ENCODE peak calls at places on chromosomes 4 and X, in nine cellular contexts. M is heart left ventricle, H is IMR-90, A is iPS DF 6.9, T is stomach, Z is tibial artery, R is colonic mucosa, Y is PC-3, K is cardiac muscle cell. L is an unnamed sample. For H3K4me1, the result is how much of the 10 kb centered on the place peaks cover.

GRCh38 chrX:136589966-136590365 is 58.0 kb downstream of the VGLL1 start:
- DNase-seq in M (no peak), H (peak), A (no peak), T (no peak), Z (no peak), R (no peak), Y (peak), K (no peak), L (no peak)

GRCh38 chrX:150258463-150259430 is 104.4 kb upstream of the MAMLD1 start:
- DNase-seq in M (no peak), H (peak), A (no peak), T (no peak), Z (no peak), R (no peak), Y (no peak), K (no peak), L (peak)

GRCh38 chrX:132592880-132593279 is 104.0 kb upstream of the MBNL3 start:
- DNase-seq in M (no peak), H (no peak), A (no peak), T (no peak), Z (no peak), R (no peak), Y (no peak), K (peak), L (no peak)

GRCh38 chr4:146342600-146343192 is 128.4 kb downstream of the REELD1 start:
- DNase-seq in M (no peak), H (peak), A (no peak), T (no peak), Z (no peak), R (peak), Y (peak), K (peak), L (no peak)

GRCh38 chr4:89110986-89111832 is at the start of gene TIGD2:
- DNase-seq in M (peak), H (peak), A (peak), T (peak), Z (peak), R (peak), Y (peak), K (peak), L (peak)

GRCh38 chr4:87211249-87211952 is 9.0 kb downstream of the KLHL8 start:
- DNase-seq in M (no peak), H (no peak), A (no peak), T (no peak), Z (no peak), R (no peak), Y (no peak), K (no peak), L (no peak)

GRCh38 chr4:36392049-36392448 is 110.6 kb downstream of the DTHD1 start:
- DNase-seq in M (no peak), H (no peak), A (no peak), T (no peak), Z (no peak), R (no peak), Y (peak), K (no peak), L (no peak)

GRCh38 chr4:150570862-150571261 is 11.1 kb upstream of the MAB21L2 start:
- DNase-seq in M (no peak), H (no peak), A (no peak), T (no peak), Z (no peak), R (no peak), Y (no peak), K (no peak), L (no peak)

GRCh38 chr4:89307446-89308160 is at the start of gene GPRIN3:
- DNase-seq in M (peak), H (no peak), A (no peak), T (peak), Z (peak), R (peak), Y (no peak), K (peak), L (no peak)

GRCh38 chr4:3045500-3045850 is 28.9 kb downstream of the HTT-AS start:
- DNase-seq in M (peak), H (peak), A (no peak), T (peak), Z (peak), R (peak), Y (no peak), K (no peak), L (peak)

GRCh38 chr4:15506464-15506863 is 36.8 kb downstream of the CC2D2A start:
- DNase-seq in M (no peak), H (peak), A (no peak), T (no peak), Z (no peak), R (no peak), Y (no peak), K (no peak), L (no peak)

GRCh38 chr4:183197140-183197539 is 98.1 kb downstream of the WWC2 start:
- DNase-seq in M (no peak), H (no peak), A (no peak), T (no peak), Z (no peak), R (no peak), Y (no peak), K (no peak), L (no peak)

GRCh38 chr4:142354794-142355416 is 491.2 kb downstream of the INPP4B start:
- DNase-seq in M (no peak), H (no peak), A (no peak), T (no peak), Z (no peak), R (no peak), Y (peak), K (peak), L (no peak)

GRCh38 chrX:2714551-2714950 is 23.5 kb downstream of the CD99 start:
- DNase-seq in M (no peak), H (no peak), A (no peak), T (no peak), Z (no peak), R (no peak), Y (no peak), K (no peak), L (no peak)
- H3K4me1 ChIP-seq in M (under half), H (under half), A (under half), T (under half), Z (under half), R (under half), Y (under half), K (under half), L (under half)

GRCh38 chr4:169268951-169269781 is 1.6 kb downstream of the SH3RF1 start:
- DNase-seq in M (no peak), H (peak), A (no peak), T (no peak), Z (no peak), R (peak), Y (peak), K (no peak), L (no peak)
- H3K27ac ChIP-seq in M (peak), H (peak), A (no peak), T (peak), Z (peak), R (peak), Y (peak), K (no peak), L (peak)

GRCh38 chrX:50469206-50469605 is 1.4 kb downstream of the DGKK start:
- DNase-seq in M (no peak), H (no peak), A (no peak), T (no peak), Z (no peak), R (no peak), Y (no peak), K (no peak), L (no peak)
- H3K4me1 ChIP-seq in M (under half), H (under half), A (under half), T (under half), Z (under half), R (under half), Y (under half), K (under half), L (under half)

DNA sequence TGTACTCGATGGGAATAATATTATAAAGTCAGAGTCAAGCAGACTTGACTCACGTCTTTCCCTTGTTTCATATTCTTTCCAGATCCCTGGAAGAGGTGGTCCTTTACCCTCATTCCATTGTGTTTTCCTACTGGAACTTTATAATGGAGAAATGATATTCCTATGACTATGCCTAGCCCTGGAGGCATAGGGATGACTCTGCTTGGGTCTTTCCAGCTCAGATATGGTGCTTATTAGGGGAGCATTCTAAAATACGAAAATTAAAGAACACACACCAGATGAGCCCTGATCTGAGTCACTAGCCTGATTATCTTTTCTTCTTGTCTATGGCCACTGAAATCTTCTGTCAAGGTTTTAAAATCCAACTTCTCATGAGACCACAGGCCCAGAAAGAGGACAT is 231.4 kb downstream of the ANKRD50 start:
- DNase-seq in M (no peak), H (no peak), A (no peak), T (no peak), Z (no peak), R (no peak), Y (peak), K (no peak), L (no peak)
- H3K27ac ChIP-seq in M (no peak), H (no peak), A (no peak), T (no peak), Z (no peak), R (no peak), Y (no peak), K (no peak), L (no peak)

GRCh38 chr4:165331316-165331715 is 3.8 kb downstream of the MSMO1 start:
- DNase-seq in M (no peak), H (no peak), A (no peak), T (no peak), Z (no peak), R (no peak), Y (no peak), K (no peak), L (no peak)

GRCh38 chr4:165328708-165329107 is 1.2 kb downstream of the MSMO1 start:
- DNase-seq in M (no peak), H (no peak), A (no peak), T (no peak), Z (no peak), R (peak), Y (no peak), K (no peak), L (no peak)

GRCh38 chr4:165331823-165332222 is 4.4 kb downstream of the MSMO1 start:
- DNase-seq in M (no peak), H (no peak), A (no peak), T (no peak), Z (no peak), R (no peak), Y (no peak), K (no peak), L (no peak)

GRCh38 chr4:165330666-165331065 is 3.2 kb downstream of the MSMO1 start:
- DNase-seq in M (no peak), H (no peak), A (no peak), T (no peak), Z (no peak), R (no peak), Y (no peak), K (no peak), L (no peak)

DNA sequence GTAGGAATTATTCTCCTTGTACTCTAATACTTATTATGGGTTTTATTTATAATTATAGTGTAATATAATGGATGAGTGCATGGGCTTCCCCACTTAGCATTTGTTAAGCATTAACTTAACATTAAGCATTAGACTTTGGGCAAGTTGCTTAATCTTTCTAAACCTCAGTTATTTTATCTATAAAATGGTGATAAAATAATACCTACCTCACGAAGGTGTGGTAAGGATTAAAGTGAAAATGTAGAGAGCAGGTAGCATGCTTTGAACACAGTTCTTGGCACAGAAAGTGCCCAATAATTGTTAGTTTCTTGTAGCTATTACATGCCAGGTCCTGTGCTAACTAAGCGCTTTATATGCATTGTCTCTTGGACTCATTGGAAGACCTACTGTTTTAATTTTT is 2.6 kb downstream of the MSMO1 start:
- DNase-seq in M (no peak), H (no peak), A (no peak), T (no peak), Z (no peak), R (no peak), Y (no peak), K (no peak), L (no peak)
- H3K4me1 ChIP-seq in M (under half), H (under half), A (under half), T (under half), Z (under half), R (under half), Y (under half), K (under half), L (under half)

GRCh38 chr4:26830016-26830415 is 30.6 kb upstream of the STIM2 start:
- DNase-seq in M (no peak), H (no peak), A (no peak), T (no peak), Z (no peak), R (no peak), Y (no peak), K (no peak), L (no peak)
- H3K27ac ChIP-seq in M (no peak), H (no peak), A (no peak), T (no peak), Z (no peak), R (no peak), Y (no peak), K (no peak), L (no peak)